ENCODE peak calls at places on chromosome 2, in five cellular contexts. J, T, O, E and Y are unnamed samples.

GRCh38 chr2:152380261-152381055 is 45.5 kb downstream of the FMNL2 start:
- DNase-seq in J (no peak), T (no peak), O (no peak), E (peak), Y (no peak)

GRCh38 chr2:19676770-19677169 is 225.0 kb downstream of the TTC32 start:
- DNase-seq in J (no peak), T (peak), O (no peak), E (no peak), Y (no peak)

GRCh38 chr2:231900486-231900942 is 25.7 kb downstream of the NPPC start:
- DNase-seq in J (peak), T (peak), O (peak), E (peak), Y (peak)

GRCh38 chr2:225937625-225938024 is 538.1 kb downstream of the NYAP2 start:
- DNase-seq in J (no peak), T (no peak), O (peak), E (no peak), Y (peak)

GRCh38 chr2:102070058-102070642 is 72.4 kb upstream of the IL1R1 start:
- DNase-seq in J (peak), T (no peak), O (peak), E (peak), Y (peak)

GRCh38 chr2:200411831-200412230 is 98.0 kb downstream of the KCTD18 start:
- DNase-seq in J (no peak), T (no peak), O (no peak), E (no peak), Y (no peak)

GRCh38 chr2:119338826-119339561 is 27.6 kb downstream of the C2orf76 start:
- DNase-seq in J (no peak), T (no peak), O (no peak), E (no peak), Y (no peak)

GRCh38 chr2:217609952-217610351 is 392.8 kb downstream of the TNS1 start:
- DNase-seq in J (no peak), T (no peak), O (no peak), E (no peak), Y (no peak)

GRCh38 chr2:119449526-119449925 is 17.9 kb downstream of the TMEM37 start:
- DNase-seq in J (no peak), T (no peak), O (no peak), E (no peak), Y (no peak)

GRCh38 chr2:130834091-130834922 is 2.4 kb upstream of the ARHGEF4 start:
- DNase-seq in J (no peak), T (no peak), O (no peak), E (no peak), Y (peak)

GRCh38 chr2:220076734-220077133 is 449.3 kb downstream of the SLC4A3 start:
- DNase-seq in J (no peak), T (no peak), O (peak), E (peak), Y (peak)

GRCh38 chr2:189407161-189407943 is 33.9 kb upstream of the WDR75 start:
- DNase-seq in J (no peak), T (no peak), O (peak), E (peak), Y (peak)

GRCh38 chr2:149166958-149167810 is 128.7 kb downstream of the LYPD6B start:
- DNase-seq in J (no peak), T (no peak), O (no peak), E (peak), Y (no peak)